ENCODE peak calls at places on chromosomes 12 and 14, in five cellular contexts. Z, P, R, Y and D are unnamed samples.

GRCh38 chr12:1607940-1608782 is 13.8 kb upstream of the FBXL14 start:
- DNase-seq in R (no peak), Y (no peak), Z (peak), P (no peak), D (no peak)

GRCh38 chr12:7241404-7242005 is 52.0 kb downstream of the PEX5 start:
- DNase-seq in R (no peak), Z (no peak), Y (no peak), P (no peak), D (no peak)

GRCh38 chr14:60195179-60195810 is 30.1 kb upstream of the DHRS7 start:
- DNase-seq in P (no peak), Y (no peak), R (no peak), Z (peak), D (no peak)

GRCh38 chr14:52791204-52792096 is at the start of gene GNPNAT1:
- DNase-seq in Z (peak), P (peak), R (peak), Y (peak), D (peak)

GRCh38 chr14:64549805-64550538 is at the start of gene PPP1R36:
- DNase-seq in P (peak), Y (peak), R (peak), Z (no peak), D (peak)

GRCh38 chr14:100392266-100392850 is 69.2 kb downstream of the SLC25A47 start:
- DNase-seq in Y (no peak), P (no peak), Z (no peak), R (no peak), D (no peak)

GRCh38 chr12:49866859-49867579 is 24.1 kb upstream of the BCDIN3D start:
- DNase-seq in R (peak), Z (peak), P (peak), Y (peak), D (peak)

GRCh38 chr12:93638954-93639353 is 38.2 kb upstream of the CRADD start:
- DNase-seq in Z (no peak), P (no peak), R (no peak), Y (no peak), D (no peak)

GRCh38 chr14:68935761-68936209 is 43.3 kb downstream of the ACTN1 start:
- DNase-seq in Y (no peak), R (no peak), P (peak), Z (no peak), D (no peak)

GRCh38 chr12:46154221-46154975 is 114.4 kb downstream of the SLC38A1 start:
- DNase-seq in R (no peak), Z (no peak), Y (no peak), P (no peak), D (no peak)

GRCh38 chr12:69240625-69240984 is 1.2 kb downstream of the CPSF6 start:
- DNase-seq in Z (peak), P (no peak), R (no peak), Y (no peak), D (no peak)

GRCh38 chr12:39319180-39319579 is 123.7 kb downstream of the KIF21A start:
- DNase-seq in Z (no peak), Y (no peak), R (no peak), P (no peak), D (no peak)

GRCh38 chr12:39431002-39431796 is 11.7 kb downstream of the KIF21A start:
- DNase-seq in Z (no peak), R (no peak), Y (no peak), P (no peak), D (no peak)

GRCh38 chr14:58151701-58152568 is at the start of gene ARMH4:
- DNase-seq in R (peak), Y (peak), Z (peak), P (peak), D (peak)

GRCh38 chr14:56005580-56006053 is 112.6 kb upstream of the PELI2 start:
- DNase-seq in P (no peak), R (no peak), Y (no peak), Z (no peak), D (no peak)

GRCh38 chr14:60665178-60665555 is 15.9 kb upstream of the SIX1 start:
- DNase-seq in Y (no peak), Z (no peak), R (no peak), P (no peak), D (no peak)

GRCh38 chr14:75454963-75455546 is 27.2 kb downstream of the JDP2 start:
- DNase-seq in Z (no peak), Y (no peak), R (peak), P (no peak), D (peak)

GRCh38 chr14:104942586-104942985 is 17.9 kb downstream of the PLD4 start:
- DNase-seq in P (no peak), Z (no peak), R (no peak), Y (no peak), D (no peak)

GRCh38 chr14:89340200-89340667 is 76.8 kb downstream of the FOXN3 start:
- DNase-seq in R (no peak), Z (no peak), P (no peak), Y (no peak), D (no peak)

GRCh38 chr12:64323006-64323405 is 67.6 kb downstream of the C12orf56 start:
- DNase-seq in R (no peak), P (no peak), Z (no peak), Y (no peak), D (no peak)

GRCh38 chr12:99381992-99382391 is 265.6 kb upstream of the GARIN6 start:
- DNase-seq in Z (no peak), Y (no peak), R (no peak), P (no peak), D (no peak)

GRCh38 chr14:20714593-20715250 is 26.2 kb downstream of the ANG start:
- DNase-seq in Z (no peak), Y (no peak), P (peak), R (peak), D (peak)

GRCh38 chr12:52703424-52703823 is at the start of gene KRT77:
- DNase-seq in R (no peak), Y (no peak), P (no peak), Z (no peak), D (no peak)

GRCh38 chr14:61671086-61671485 is 24.2 kb upstream of the HIF1A start:
- DNase-seq in Y (peak), P (no peak), R (no peak), Z (peak), D (no peak)

GRCh38 chr12:50066402-50066801 is 9.0 kb downstream of the ASIC1 start:
- DNase-seq in P (no peak), Y (peak), Z (no peak), R (no peak), D (no peak)

GRCh38 chr12:116202940-116203339 is 74.6 kb downstream of the MED13L start:
- DNase-seq in P (no peak), Z (no peak), Y (no peak), R (no peak), D (no peak)

GRCh38 chr12:128077211-128077916 is 189.6 kb upstream of the TMEM132C start:
- DNase-seq in Z (no peak), Y (no peak), P (no peak), R (no peak), D (no peak)

GRCh38 chr12:108930756-108931155 is 50.9 kb downstream of the DAO start:
- DNase-seq in Z (no peak), P (no peak), Y (no peak), R (no peak), D (no peak)

GRCh38 chr12:32010631-32011030 is 51.4 kb downstream of the RESF1 start:
- DNase-seq in Y (no peak), P (no peak), Z (no peak), R (no peak), D (no peak)

GRCh38 chr12:67358686-67359374 is 89.7 kb downstream of the CAND1 start:
- DNase-seq in Y (no peak), Z (no peak), P (no peak), R (no peak), D (no peak)

GRCh38 chr14:36556811-36557433 is 25.5 kb downstream of the NKX2-8 start:
- DNase-seq in R (no peak), Y (no peak), Z (peak), P (no peak), D (no peak)

GRCh38 chr14:103259801-103260628 is 74.0 kb upstream of the EIF5 start:
- DNase-seq in R (no peak), Y (no peak), Z (no peak), P (peak), D (no peak)
- H3K27ac ChIP-seq in R (peak), Y (no peak), Z (no peak), P (peak), D (peak)

GRCh38 chr12:8698830-8699330 is 1.1 kb downstream of the RIMKLB start:
- DNase-seq in Y (no peak), Z (no peak), R (no peak), P (no peak), D (no peak)
- H3K27ac ChIP-seq in Y (peak), Z (peak), R (peak), P (no peak), D (no peak)

DNA sequence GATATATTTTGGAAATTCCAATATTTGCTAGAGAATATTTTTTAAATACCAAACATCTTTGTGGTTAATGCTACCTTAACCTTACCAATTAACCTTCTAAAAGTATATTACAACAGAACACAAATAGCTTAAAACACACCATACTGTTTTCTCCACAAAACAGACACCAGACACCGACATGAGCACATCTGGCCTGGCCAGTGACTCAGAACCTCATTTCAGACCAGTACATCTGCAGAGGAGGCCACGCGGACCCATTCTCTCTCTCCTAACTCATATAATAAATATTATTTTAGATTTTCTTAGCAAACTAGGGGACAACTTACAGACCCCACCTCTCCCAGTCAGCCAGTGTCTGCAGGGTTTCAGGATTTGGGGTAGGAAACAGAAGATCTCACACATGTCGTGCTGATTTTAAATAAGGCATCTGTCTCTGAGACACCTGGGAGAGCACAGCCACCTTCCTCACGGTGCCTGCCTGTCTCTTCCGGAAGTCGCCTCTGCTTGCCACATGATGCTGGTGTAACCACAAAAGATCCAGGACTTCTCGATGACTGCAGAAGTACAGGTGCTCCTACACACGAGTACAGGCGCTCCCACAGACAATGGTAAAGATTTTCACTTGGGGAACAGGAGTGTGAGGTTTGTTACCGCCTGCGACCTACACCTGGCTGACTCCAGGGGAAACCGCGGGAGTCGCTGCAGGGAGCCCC is 9.7 kb upstream of the ANKLE2 start:
- DNase-seq in P (no peak), Y (peak), Z (peak), R (no peak), D (no peak)
- H3K27ac ChIP-seq in P (no peak), Y (no peak), Z (peak), R (no peak), D (no peak)

DNA sequence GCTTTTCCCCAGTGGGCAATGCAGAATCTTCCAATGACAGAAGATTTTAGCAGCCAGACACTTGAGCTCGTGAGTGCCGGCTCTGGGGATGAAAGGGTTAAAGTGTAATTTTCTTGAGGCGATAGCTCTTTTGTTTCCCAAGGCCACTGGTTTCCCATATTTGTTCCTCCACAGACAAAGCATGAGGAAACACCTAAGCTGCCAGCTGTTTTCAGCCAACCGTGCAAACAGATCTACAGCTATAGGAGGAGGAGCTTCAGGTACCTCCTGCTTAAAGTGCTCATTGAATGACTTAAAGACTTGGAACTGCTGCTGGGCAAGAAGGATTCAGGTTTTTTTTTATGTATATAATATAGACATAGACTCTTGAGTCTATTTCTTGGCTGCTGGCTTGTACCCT is 1311.5 kb downstream of the TMEM121 start:
- DNase-seq in P (no peak), Z (peak), R (no peak), Y (no peak), D (no peak)
- H3K27ac ChIP-seq in P (no peak), Z (no peak), R (no peak), Y (no peak), D (no peak)

DNA sequence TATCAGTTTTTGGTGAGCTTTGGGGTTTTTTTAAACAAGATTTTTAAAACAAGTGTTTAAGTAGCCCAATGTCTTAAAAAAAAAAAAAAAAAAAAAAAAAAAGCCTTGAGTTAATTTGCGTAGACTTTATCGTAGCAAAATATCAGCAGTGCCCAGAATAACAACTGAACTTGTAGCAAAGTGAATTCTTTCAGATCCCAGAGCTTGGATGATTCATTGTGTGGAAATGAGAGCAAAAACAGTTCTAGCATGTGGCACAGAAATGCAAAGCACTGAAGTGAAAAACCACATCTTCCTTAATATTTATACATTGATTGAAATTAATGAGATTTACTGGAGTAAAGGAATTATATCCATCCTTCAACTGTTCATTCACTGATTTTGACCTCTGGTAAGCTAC is 258.1 kb downstream of the EGLN3 start:
- DNase-seq in Z (no peak), P (no peak), R (no peak), Y (no peak), D (no peak)
- H3K27ac ChIP-seq in Z (no peak), P (no peak), R (no peak), Y (no peak), D (no peak)

GRCh38 chr12:41185946-41186345 is 2.2 kb upstream of the PDZRN4 start:
- DNase-seq in Z (no peak), Y (no peak), P (no peak), R (no peak), D (no peak)

GRCh38 chr12:41188841-41189394 is 798 bp downstream of the PDZRN4 start:
- DNase-seq in R (no peak), P (no peak), Z (no peak), Y (no peak), D (no peak)

GRCh38 chr12:41189395-41190251 is 1.5 kb downstream of the PDZRN4 start:
- DNase-seq in Z (no peak), P (no peak), R (peak), Y (no peak), D (no peak)

GRCh38 chr12:41188058-41188840 is at the start of gene PDZRN4:
- DNase-seq in R (peak), Y (no peak), Z (no peak), P (no peak), D (peak)

DNA sequence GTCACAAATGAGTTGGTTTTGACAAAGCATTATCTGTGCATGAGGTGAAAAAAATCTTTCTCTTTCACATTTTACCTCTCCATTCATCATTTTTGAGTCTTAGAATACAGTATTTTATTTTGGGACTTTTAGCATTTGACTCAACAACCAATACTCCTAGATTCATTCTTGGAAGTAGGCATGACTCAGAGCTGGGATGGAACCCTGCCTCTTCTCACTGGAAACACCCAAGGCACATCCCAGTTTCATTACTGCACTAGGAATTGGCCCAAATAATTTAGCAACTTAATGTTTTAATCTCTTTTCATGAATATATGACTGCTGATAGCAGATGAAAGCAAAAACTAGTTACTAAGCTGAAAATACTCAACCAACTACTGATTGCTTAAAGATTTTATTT is 3.3 kb upstream of the PDZRN4 start:
- DNase-seq in R (peak), Z (no peak), Y (no peak), P (no peak), D (no peak)
- H3K27ac ChIP-seq in R (no peak), Z (no peak), Y (no peak), P (no peak), D (no peak)